ENCODE peak calls at places on chromosomes 4 and X, in ten cellular contexts. One of them, this sample, is unnamed.

GRCh38 chr4:165628572-165628971 is 244.5 kb upstream of the TLL1 start:
- DNase-seq in choroid plexus epithelial cell: no peak
- DNase-seq in tibial artery: no peak
- DNase-seq in GM23338: no peak
- DNase-seq in GM23248: no peak
- DNase-seq in BJ: no peak
- DNase-seq in Karpas-422: no peak
- DNase-seq in naive thymus-derived CD4-positive, alpha-beta T cell: no peak
- DNase-seq in PC-3: peak
- DNase-seq in fibroblast of pulmonary artery: no peak
- DNase-seq in this sample: no peak

GRCh38 chr4:142549248-142549647 is 296.9 kb downstream of the INPP4B start:
- DNase-seq in choroid plexus epithelial cell: no peak
- DNase-seq in tibial artery: no peak
- DNase-seq in GM23338: no peak
- DNase-seq in GM23248: no peak
- DNase-seq in BJ: no peak
- DNase-seq in Karpas-422: no peak
- DNase-seq in naive thymus-derived CD4-positive, alpha-beta T cell: no peak
- DNase-seq in PC-3: peak
- DNase-seq in fibroblast of pulmonary artery: no peak
- DNase-seq in this sample: no peak

GRCh38 chrX:53022381-53022780 is 26.2 kb upstream of the GPR173 start:
- DNase-seq in choroid plexus epithelial cell: no peak
- DNase-seq in tibial artery: no peak
- DNase-seq in GM23338: peak
- DNase-seq in GM23248: no peak
- DNase-seq in BJ: no peak
- DNase-seq in Karpas-422: no peak
- DNase-seq in naive thymus-derived CD4-positive, alpha-beta T cell: no peak
- DNase-seq in PC-3: no peak
- DNase-seq in fibroblast of pulmonary artery: no peak
- DNase-seq in this sample: no peak

GRCh38 chr4:129900430-129900953 is 804.5 kb downstream of the C4orf33 start:
- DNase-seq in choroid plexus epithelial cell: no peak
- DNase-seq in tibial artery: no peak
- DNase-seq in GM23338: no peak
- DNase-seq in GM23248: no peak
- DNase-seq in BJ: no peak
- DNase-seq in Karpas-422: no peak
- DNase-seq in naive thymus-derived CD4-positive, alpha-beta T cell: no peak
- DNase-seq in PC-3: no peak
- DNase-seq in fibroblast of pulmonary artery: no peak
- DNase-seq in this sample: no peak

GRCh38 chr4:38583102-38583501 is 80.9 kb upstream of the KLF3 start:
- DNase-seq in choroid plexus epithelial cell: peak
- DNase-seq in tibial artery: no peak
- DNase-seq in GM23338: no peak
- DNase-seq in GM23248: peak
- DNase-seq in BJ: no peak
- DNase-seq in Karpas-422: no peak
- DNase-seq in naive thymus-derived CD4-positive, alpha-beta T cell: no peak
- DNase-seq in PC-3: no peak
- DNase-seq in fibroblast of pulmonary artery: no peak
- DNase-seq in this sample: no peak

GRCh38 chrX:7641141-7641540 is 201.8 kb upstream of the VCX start:
- DNase-seq in choroid plexus epithelial cell: no peak
- DNase-seq in tibial artery: no peak
- DNase-seq in GM23338: no peak
- DNase-seq in GM23248: no peak
- DNase-seq in BJ: no peak
- DNase-seq in Karpas-422: no peak
- DNase-seq in naive thymus-derived CD4-positive, alpha-beta T cell: no peak
- DNase-seq in PC-3: no peak
- DNase-seq in fibroblast of pulmonary artery: no peak
- DNase-seq in this sample: no peak

GRCh38 chr4:169557061-169557636 is 55.2 kb downstream of the NEK1 start:
- DNase-seq in choroid plexus epithelial cell: no peak
- DNase-seq in tibial artery: no peak
- DNase-seq in GM23338: no peak
- DNase-seq in GM23248: no peak
- DNase-seq in BJ: no peak
- DNase-seq in Karpas-422: no peak
- DNase-seq in naive thymus-derived CD4-positive, alpha-beta T cell: no peak
- DNase-seq in PC-3: peak
- DNase-seq in fibroblast of pulmonary artery: no peak
- DNase-seq in this sample: no peak

GRCh38 chr4:86218721-86219481 is 141.0 kb downstream of the MAPK10 start:
- DNase-seq in choroid plexus epithelial cell: peak
- DNase-seq in tibial artery: no peak
- DNase-seq in GM23338: no peak
- DNase-seq in GM23248: peak
- DNase-seq in BJ: no peak
- DNase-seq in Karpas-422: no peak
- DNase-seq in naive thymus-derived CD4-positive, alpha-beta T cell: no peak
- DNase-seq in PC-3: peak
- DNase-seq in fibroblast of pulmonary artery: peak
- DNase-seq in this sample: no peak

GRCh38 chr4:24778427-24779225 is 16.7 kb upstream of the SOD3 start:
- DNase-seq in choroid plexus epithelial cell: peak
- DNase-seq in tibial artery: peak
- DNase-seq in GM23338: no peak
- DNase-seq in GM23248: peak
- DNase-seq in BJ: peak
- DNase-seq in Karpas-422: no peak
- DNase-seq in naive thymus-derived CD4-positive, alpha-beta T cell: no peak
- DNase-seq in PC-3: no peak
- DNase-seq in fibroblast of pulmonary artery: peak
- DNase-seq in this sample: no peak

GRCh38 chrX:107675365-107675654 is 47.0 kb downstream of the PRPS1 start:
- DNase-seq in choroid plexus epithelial cell: peak
- DNase-seq in tibial artery: no peak
- DNase-seq in GM23338: no peak
- DNase-seq in GM23248: no peak
- DNase-seq in BJ: no peak
- DNase-seq in Karpas-422: no peak
- DNase-seq in naive thymus-derived CD4-positive, alpha-beta T cell: no peak
- DNase-seq in PC-3: no peak
- DNase-seq in fibroblast of pulmonary artery: no peak
- DNase-seq in this sample: no peak
- H3K4me3 ChIP-seq in choroid plexus epithelial cell: peak
- H3K4me3 ChIP-seq in tibial artery: peak
- H3K4me3 ChIP-seq in GM23338: no peak
- H3K4me3 ChIP-seq in GM23248: no peak
- H3K4me3 ChIP-seq in BJ: no peak
- H3K4me3 ChIP-seq in Karpas-422: peak
- H3K4me3 ChIP-seq in naive thymus-derived CD4-positive, alpha-beta T cell: peak
- H3K4me3 ChIP-seq in PC-3: peak
- H3K4me3 ChIP-seq in fibroblast of pulmonary artery: peak
- H3K4me3 ChIP-seq in this sample: no peak

DNA sequence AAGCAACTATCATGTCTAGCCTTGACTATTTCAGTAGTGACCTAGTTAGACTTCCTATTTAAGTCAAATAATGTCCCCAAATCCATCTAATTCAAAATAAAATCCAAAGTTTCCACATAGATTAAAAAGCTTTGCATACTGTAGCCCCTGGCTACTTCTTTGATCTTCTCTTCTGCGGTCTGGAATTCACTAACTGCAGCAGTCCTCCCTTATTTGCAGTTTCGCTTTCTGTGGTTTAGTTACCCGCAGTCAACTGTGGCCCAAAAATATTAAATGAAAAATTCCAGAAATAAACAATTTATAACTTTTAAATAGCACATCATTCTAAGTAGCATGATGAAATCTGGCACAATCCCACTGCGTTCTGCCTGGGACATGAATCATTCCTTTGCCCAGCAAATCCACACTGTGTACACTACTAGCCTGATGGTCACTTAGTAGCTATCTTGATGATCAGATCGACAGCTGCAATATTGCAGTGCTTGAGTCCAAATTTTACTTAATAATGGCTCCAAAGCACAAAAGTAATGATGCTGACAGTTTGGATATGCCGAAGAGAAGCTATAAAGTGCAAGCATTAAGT is 86.7 kb upstream of the NPNT start:
- DNase-seq in choroid plexus epithelial cell: peak
- DNase-seq in tibial artery: peak
- DNase-seq in GM23338: no peak
- DNase-seq in GM23248: peak
- DNase-seq in BJ: peak
- DNase-seq in Karpas-422: no peak
- DNase-seq in naive thymus-derived CD4-positive, alpha-beta T cell: no peak
- DNase-seq in PC-3: no peak
- DNase-seq in fibroblast of pulmonary artery: peak
- DNase-seq in this sample: no peak
- H3K4me3 ChIP-seq in choroid plexus epithelial cell: peak
- H3K4me3 ChIP-seq in tibial artery: peak
- H3K4me3 ChIP-seq in GM23338: no peak
- H3K4me3 ChIP-seq in GM23248: no peak
- H3K4me3 ChIP-seq in BJ: peak
- H3K4me3 ChIP-seq in Karpas-422: no peak
- H3K4me3 ChIP-seq in naive thymus-derived CD4-positive, alpha-beta T cell: no peak
- H3K4me3 ChIP-seq in PC-3: no peak
- H3K4me3 ChIP-seq in fibroblast of pulmonary artery: no peak
- H3K4me3 ChIP-seq in this sample: no peak

GRCh38 chrX:71291381-71291780 is 7.9 kb downstream of the NONO start:
- DNase-seq in choroid plexus epithelial cell: peak
- DNase-seq in tibial artery: no peak
- DNase-seq in GM23338: no peak
- DNase-seq in GM23248: no peak
- DNase-seq in BJ: no peak
- DNase-seq in Karpas-422: no peak
- DNase-seq in naive thymus-derived CD4-positive, alpha-beta T cell: no peak
- DNase-seq in PC-3: no peak
- DNase-seq in fibroblast of pulmonary artery: peak
- DNase-seq in this sample: no peak

GRCh38 chrX:71282514-71283408 is 674 bp upstream of the NONO start:
- DNase-seq in choroid plexus epithelial cell: peak
- DNase-seq in tibial artery: no peak
- DNase-seq in GM23338: peak
- DNase-seq in GM23248: peak
- DNase-seq in BJ: peak
- DNase-seq in Karpas-422: no peak
- DNase-seq in naive thymus-derived CD4-positive, alpha-beta T cell: no peak
- DNase-seq in PC-3: no peak
- DNase-seq in fibroblast of pulmonary artery: peak
- DNase-seq in this sample: no peak

GRCh38 chrX:71283409-71284143 is at the start of gene NONO:
- DNase-seq in choroid plexus epithelial cell: peak
- DNase-seq in tibial artery: peak
- DNase-seq in GM23338: peak
- DNase-seq in GM23248: peak
- DNase-seq in BJ: peak
- DNase-seq in Karpas-422: peak
- DNase-seq in naive thymus-derived CD4-positive, alpha-beta T cell: peak
- DNase-seq in PC-3: peak
- DNase-seq in fibroblast of pulmonary artery: peak
- DNase-seq in this sample: peak

GRCh38 chrX:71285929-71286328 is 2.5 kb downstream of the NONO start:
- DNase-seq in choroid plexus epithelial cell: no peak
- DNase-seq in tibial artery: no peak
- DNase-seq in GM23338: no peak
- DNase-seq in GM23248: no peak
- DNase-seq in BJ: no peak
- DNase-seq in Karpas-422: no peak
- DNase-seq in naive thymus-derived CD4-positive, alpha-beta T cell: no peak
- DNase-seq in PC-3: no peak
- DNase-seq in fibroblast of pulmonary artery: no peak
- DNase-seq in this sample: no peak
- H3K4me3 ChIP-seq in choroid plexus epithelial cell: peak
- H3K4me3 ChIP-seq in tibial artery: no peak
- H3K4me3 ChIP-seq in GM23338: peak
- H3K4me3 ChIP-seq in GM23248: peak
- H3K4me3 ChIP-seq in BJ: peak
- H3K4me3 ChIP-seq in Karpas-422: peak
- H3K4me3 ChIP-seq in naive thymus-derived CD4-positive, alpha-beta T cell: peak
- H3K4me3 ChIP-seq in PC-3: peak
- H3K4me3 ChIP-seq in fibroblast of pulmonary artery: peak
- H3K4me3 ChIP-seq in this sample: peak

GRCh38 chr4:121155893-121156292 is 8.2 kb downstream of the TNIP3 start:
- DNase-seq in choroid plexus epithelial cell: peak
- DNase-seq in tibial artery: no peak
- DNase-seq in GM23338: no peak
- DNase-seq in GM23248: peak
- DNase-seq in BJ: peak
- DNase-seq in Karpas-422: no peak
- DNase-seq in naive thymus-derived CD4-positive, alpha-beta T cell: no peak
- DNase-seq in PC-3: peak
- DNase-seq in fibroblast of pulmonary artery: peak
- DNase-seq in this sample: no peak
- H3K4me3 ChIP-seq in choroid plexus epithelial cell: peak
- H3K4me3 ChIP-seq in tibial artery: no peak
- H3K4me3 ChIP-seq in GM23338: no peak
- H3K4me3 ChIP-seq in GM23248: peak
- H3K4me3 ChIP-seq in BJ: no peak
- H3K4me3 ChIP-seq in Karpas-422: no peak
- H3K4me3 ChIP-seq in naive thymus-derived CD4-positive, alpha-beta T cell: no peak
- H3K4me3 ChIP-seq in PC-3: peak
- H3K4me3 ChIP-seq in fibroblast of pulmonary artery: peak
- H3K4me3 ChIP-seq in this sample: no peak